ENCODE peak calls at places on chromosome 6, in four cellular contexts. X is ascending aorta, D is MM.1S, Y is neural progenitor cell. F is an unnamed sample.

GRCh38 chr6:163588211-163588919 is 173.8 kb downstream of the QKI start:
- DNase-seq in X (no peak), D (no peak), Y (no peak), F (no peak)

GRCh38 chr6:89084954-89085353 is 4.4 kb downstream of the PNRC1 start:
- DNase-seq in X (no peak), D (no peak), Y (no peak), F (no peak)

GRCh38 chr6:105759946-105760345 is 326.2 kb upstream of the PRDM1 start:
- DNase-seq in X (no peak), D (no peak), Y (no peak), F (no peak)

GRCh38 chr6:31949926-31950548 is 4.1 kb downstream of the CFB start:
- DNase-seq in X (no peak), D (no peak), Y (no peak), F (no peak)

GRCh38 chr6:45806172-45806571 is 209.5 kb downstream of the CLIC5 start:
- DNase-seq in X (no peak), D (no peak), Y (no peak), F (no peak)

GRCh38 chr6:150573041-150573681 is 26.5 kb upstream of the PLEKHG1 start:
- DNase-seq in X (no peak), D (no peak), Y (peak), F (no peak)

GRCh38 chr6:105748737-105749161 is 337.4 kb upstream of the PRDM1 start:
- DNase-seq in X (no peak), D (no peak), Y (no peak), F (no peak)

GRCh38 chr6:144697389-144697788 is 412.3 kb downstream of the UTRN start:
- DNase-seq in X (no peak), D (no peak), Y (no peak), F (no peak)

GRCh38 chr6:139824864-139825263 is 450.4 kb upstream of the CITED2 start:
- DNase-seq in X (no peak), D (no peak), Y (no peak), F (no peak)

GRCh38 chr6:14021449-14021848 is 96.1 kb upstream of the CD83 start:
- DNase-seq in X (no peak), D (no peak), Y (no peak), F (no peak)

GRCh38 chr6:3698021-3698420 is 53.5 kb downstream of the PXDC1 start:
- DNase-seq in X (no peak), D (no peak), Y (no peak), F (no peak)

GRCh38 chr6:140661691-140662090 is 1287.2 kb upstream of the CITED2 start:
- DNase-seq in X (no peak), D (no peak), Y (no peak), F (no peak)

GRCh38 chr6:158762787-158763439 is 56.3 kb downstream of the EZR start:
- DNase-seq in X (no peak), D (no peak), Y (no peak), F (no peak)

GRCh38 chr6:30149234-30149633 is 11.8 kb downstream of the TRIM10 start:
- DNase-seq in X (no peak), D (no peak), Y (no peak), F (no peak)

GRCh38 chr6:139519097-139519496 is 144.6 kb upstream of the CITED2 start:
- DNase-seq in X (no peak), D (no peak), Y (no peak), F (no peak)

GRCh38 chr6:136318676-136319075 is 29.0 kb upstream of the BCLAF1 start:
- DNase-seq in X (no peak), D (no peak), Y (no peak), F (no peak)

GRCh38 chr6:46573140-46573539 is 79.5 kb downstream of the CYP39A1 start:
- DNase-seq in X (no peak), D (no peak), Y (no peak), F (no peak)

GRCh38 chr6:37783831-37784584 is 35.5 kb upstream of the ZFAND3 start:
- DNase-seq in X (no peak), D (no peak), Y (peak), F (no peak)

GRCh38 chr6:164216368-164216767 is 801.9 kb downstream of the QKI start:
- DNase-seq in X (no peak), D (no peak), Y (no peak), F (no peak)

GRCh38 chr6:135871878-135872277 is 20.4 kb downstream of the PDE7B start:
- DNase-seq in X (no peak), D (no peak), Y (no peak), F (no peak)

GRCh38 chr6:19327246-19327645 is 509.9 kb upstream of the ID4 start:
- DNase-seq in X (no peak), D (no peak), Y (no peak), F (no peak)

DNA sequence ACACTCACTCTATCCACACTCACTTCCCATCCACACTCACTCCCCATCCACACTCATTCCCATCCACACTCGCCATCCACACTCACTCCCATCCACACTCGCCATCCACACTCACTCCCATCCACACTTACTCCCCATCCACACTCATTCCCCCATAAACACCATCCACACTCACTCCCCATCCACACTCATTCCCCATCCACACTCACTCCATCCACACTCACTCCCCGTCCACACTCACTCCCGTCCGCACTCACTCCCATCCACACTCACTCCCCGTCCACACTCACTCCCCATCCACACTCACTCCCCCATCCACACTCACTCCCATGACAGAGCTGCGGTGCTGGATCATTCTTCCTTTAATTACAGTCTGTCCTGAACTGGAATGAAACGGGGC is 17.1 kb downstream of the THBS2 start:
- DNase-seq in X (no peak), D (no peak), Y (no peak), F (no peak)
- H3K27ac ChIP-seq in X (peak), D (no peak), Y (no peak), F (no peak)

GRCh38 chr6:33116881-33117711 is 41.3 kb downstream of the HLA-DPB1 start:
- DNase-seq in X (no peak), D (no peak), Y (peak), F (no peak)
- H3K4me3 ChIP-seq in X (no peak), D (no peak), Y (peak), F (no peak)

GRCh38 chr6:85458184-85458583 is 8.3 kb downstream of the NT5E start:
- DNase-seq in X (no peak), D (no peak), Y (no peak), F (no peak)
- H3K27ac ChIP-seq in X (peak), D (peak), Y (no peak), F (no peak)

GRCh38 chr6:166307082-166307980 is 861 bp downstream of the PRR18 start:
- DNase-seq in X (no peak), D (no peak), Y (peak), F (no peak)
- H3K4me3 ChIP-seq in X (peak), D (no peak), Y (peak), F (no peak)

DNA sequence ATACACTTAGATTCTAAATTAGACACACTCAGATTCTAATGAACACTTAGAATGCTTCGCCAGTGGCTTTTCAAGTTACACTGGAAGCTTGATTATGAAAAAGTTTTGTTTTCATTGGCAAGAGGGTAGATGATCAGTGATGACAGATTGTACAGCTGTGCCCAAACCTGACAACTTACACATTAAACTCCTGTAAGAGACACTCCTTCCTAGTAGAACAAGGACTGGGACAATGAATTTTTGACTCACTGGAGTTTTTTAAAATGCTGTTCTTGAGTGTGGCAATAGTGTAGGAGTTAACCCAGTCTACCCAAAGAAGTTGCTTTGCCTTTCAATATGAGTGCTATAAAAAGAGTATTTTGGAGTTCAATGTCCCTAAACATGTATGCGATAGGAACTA is 140.8 kb downstream of the SLC16A10 start:
- DNase-seq in X (no peak), D (no peak), Y (no peak), F (no peak)
- H3K27ac ChIP-seq in X (peak), D (no peak), Y (no peak), F (no peak)

GRCh38 chr6:34633785-34634184 is 62.8 kb downstream of the ILRUN start:
- DNase-seq in X (no peak), D (no peak), Y (no peak), F (no peak)

GRCh38 chr6:34642427-34642826 is 54.1 kb downstream of the ILRUN start:
- DNase-seq in X (no peak), D (no peak), Y (no peak), F (no peak)

GRCh38 chr6:34633256-34633655 is 63.3 kb downstream of the ILRUN start:
- DNase-seq in X (no peak), D (no peak), Y (no peak), F (no peak)

GRCh38 chr6:34644716-34645115 is 51.9 kb downstream of the ILRUN start:
- DNase-seq in X (no peak), D (no peak), Y (no peak), F (no peak)

GRCh38 chr6:34638834-34639736 is 57.5 kb downstream of the ILRUN start:
- DNase-seq in X (no peak), D (no peak), Y (no peak), F (no peak)
- H3K4me3 ChIP-seq in X (no peak), D (no peak), Y (no peak), F (no peak)

DNA sequence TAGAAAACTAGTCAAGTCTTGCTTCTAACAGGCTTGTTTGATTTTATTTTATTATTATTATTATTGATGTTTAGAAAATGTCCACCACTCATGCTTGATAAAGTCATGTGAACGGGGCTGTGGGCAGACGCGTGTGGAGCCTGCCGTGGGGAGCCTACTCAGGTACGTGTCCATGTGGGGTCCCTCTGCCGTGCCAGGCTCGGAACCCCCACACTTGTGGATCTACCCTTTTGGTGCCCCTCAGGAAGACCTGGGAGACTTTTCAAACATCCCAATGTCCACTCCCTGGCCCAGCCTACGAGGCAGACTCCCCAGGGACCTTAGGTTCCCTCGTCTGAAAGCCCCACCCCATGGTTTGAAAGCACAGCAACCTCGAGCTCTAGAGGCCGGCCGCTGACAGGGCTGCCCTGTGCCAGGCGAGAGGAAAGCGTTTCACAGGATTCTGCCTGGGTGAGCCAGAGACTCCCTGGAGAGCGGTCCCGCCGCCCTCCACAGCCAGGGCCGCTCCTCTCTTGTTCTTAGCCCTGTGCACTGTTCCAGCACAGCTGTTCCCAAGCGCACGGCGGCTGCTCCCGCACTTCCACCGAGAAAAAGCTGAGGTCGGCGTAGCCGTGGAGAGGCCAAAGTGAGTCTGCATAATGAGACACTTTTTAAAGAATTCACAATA is 249.7 kb downstream of the TTLL2 start:
- DNase-seq in X (no peak), D (no peak), Y (no peak), F (no peak)
- H3K27ac ChIP-seq in X (peak), D (no peak), Y (no peak), F (no peak)

DNA sequence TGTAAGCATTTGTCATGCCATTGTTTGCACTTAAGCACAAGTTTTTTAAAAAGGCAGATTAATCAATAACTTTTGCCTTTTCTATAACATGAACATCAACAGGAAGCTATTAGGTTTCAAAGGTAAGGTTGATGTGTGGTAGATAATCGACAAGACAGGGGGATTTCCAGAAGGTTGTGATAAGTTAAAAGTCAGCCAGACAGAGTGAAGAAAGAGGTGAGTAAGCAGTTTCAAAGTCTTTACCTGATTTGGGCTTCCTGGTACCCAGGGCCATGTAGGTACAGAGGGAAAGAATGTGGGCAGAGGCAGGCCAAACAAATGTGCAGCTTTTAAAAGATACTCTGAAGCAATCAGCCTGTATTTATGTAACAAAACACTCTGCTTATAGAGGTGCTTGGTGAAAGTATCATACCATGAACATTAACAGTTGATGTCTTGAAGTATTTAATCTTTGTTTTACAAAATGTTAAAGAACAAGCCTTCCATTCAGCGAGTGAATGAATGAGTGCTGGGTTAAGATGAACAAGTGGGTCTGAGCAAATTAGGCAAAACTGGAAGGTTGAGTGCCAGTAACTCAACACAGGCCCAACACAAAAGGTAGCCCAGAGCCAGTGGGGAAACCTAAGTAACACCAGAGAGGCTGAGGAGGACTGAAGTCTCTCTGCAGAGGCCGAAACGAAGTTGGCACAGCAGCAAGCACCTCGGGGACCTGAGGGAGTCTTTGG is 60.2 kb downstream of the LRRC1 start:
- DNase-seq in X (no peak), D (peak), Y (no peak), F (no peak)
- H3K4me3 ChIP-seq in X (no peak), D (no peak), Y (no peak), F (no peak)

GRCh38 chr6:27062755-27063154 is 184.7 kb upstream of the PRSS16 start:
- DNase-seq in X (no peak), D (no peak), Y (no peak), F (no peak)

GRCh38 chr6:27056615-27057014 is 190.9 kb upstream of the PRSS16 start:
- DNase-seq in X (no peak), D (no peak), Y (no peak), F (no peak)

GRCh38 chr6:27065183-27065582 is 182.3 kb upstream of the PRSS16 start:
- DNase-seq in X (no peak), D (no peak), Y (no peak), F (no peak)

GRCh38 chr6:27059621-27060425 is 187.7 kb upstream of the PRSS16 start:
- DNase-seq in X (no peak), D (no peak), Y (peak), F (no peak)

GRCh38 chr6:27061235-27061993 is 186.1 kb upstream of the PRSS16 start:
- DNase-seq in X (no peak), D (no peak), Y (no peak), F (no peak)
- H3K27ac ChIP-seq in X (no peak), D (no peak), Y (no peak), F (no peak)